ENCODE peak calls at places on chromosomes 1 and 21, in five cellular contexts. F, O, X, I and H are unnamed samples.

GRCh38 chr21:45078877-45079281 is 4.5 kb downstream of the ADARB1 start:
- DNase-seq in F (no peak), I (no peak), O (no peak), X (peak), H (peak)

GRCh38 chr1:228471762-228472398 is 15.3 kb upstream of the RNF187 start:
- DNase-seq in I (no peak), O (peak), F (no peak), X (peak), H (no peak)

GRCh38 chr1:102970496-102971078 is 137.7 kb downstream of the COL11A1 start:
- DNase-seq in O (peak), I (peak), X (peak), F (no peak), H (no peak)

GRCh38 chr1:215473943-215474342 is 93.2 kb upstream of the KCTD3 start:
- DNase-seq in I (no peak), F (no peak), X (no peak), O (no peak), H (no peak)

GRCh38 chr1:234281826-234282489 is 91.3 kb upstream of the COA6 start:
- DNase-seq in O (peak), F (no peak), I (no peak), X (no peak), H (no peak)

GRCh38 chr1:42334240-42335049 is 590 bp downstream of the FOXJ3 start:
- DNase-seq in I (peak), X (peak), O (peak), F (peak), H (peak)

GRCh38 chr1:203281033-203281432 is 24.3 kb upstream of the BTG2 start:
- DNase-seq in X (no peak), I (peak), O (no peak), F (no peak), H (no peak)

GRCh38 chr1:152367436-152367835 is 7.6 kb upstream of the FLG2 start:
- DNase-seq in X (no peak), O (no peak), F (no peak), I (no peak), H (no peak)

GRCh38 chr1:53049574-53049967 is 12.4 kb upstream of the PODN start:
- DNase-seq in X (peak), I (no peak), F (no peak), O (no peak), H (no peak)

GRCh38 chr21:34881894-34882371 is 167.2 kb downstream of the RUNX1 start:
- DNase-seq in I (no peak), F (no peak), O (no peak), X (peak), H (no peak)

GRCh38 chr1:2178875-2179274 is 15.7 kb downstream of the FAAP20 start:
- DNase-seq in O (no peak), F (no peak), I (no peak), X (no peak), H (no peak)

GRCh38 chr1:103371234-103371633 is 154.3 kb upstream of the RNPC3 start:
- DNase-seq in O (no peak), X (peak), F (no peak), I (no peak), H (no peak)

GRCh38 chr1:201260236-201260591 is 23.1 kb upstream of the PKP1 start:
- DNase-seq in O (no peak), X (no peak), F (no peak), I (peak), H (no peak)

GRCh38 chr21:35258521-35258920 is 209.4 kb upstream of the RUNX1 start:
- DNase-seq in O (no peak), X (no peak), I (no peak), F (no peak), H (no peak)

GRCh38 chr1:221865808-221866207 is 123.9 kb upstream of the DUSP10 start:
- DNase-seq in O (no peak), I (no peak), X (peak), F (no peak), H (no peak)

GRCh38 chr1:198443374-198444233 is 96.9 kb downstream of the ATP6V1G3 start:
- DNase-seq in O (no peak), X (peak), I (no peak), F (no peak), H (no peak)

GRCh38 chr1:229781453-229781852 is 155.4 kb downstream of the URB2 start:
- DNase-seq in F (peak), O (no peak), I (peak), X (no peak), H (no peak)

GRCh38 chr1:197017558-197018146 is 40.3 kb downstream of the CFHR5 start:
- DNase-seq in I (no peak), X (no peak), O (no peak), F (no peak), H (no peak)

GRCh38 chr21:41957991-41958766 is 4.4 kb upstream of the C2CD2 start:
- DNase-seq in X (peak), I (peak), O (no peak), F (no peak), H (no peak)

GRCh38 chr1:9128161-9128519 is 762 bp downstream of the GPR157 start:
- DNase-seq in F (peak), I (no peak), X (no peak), O (no peak), H (no peak)

GRCh38 chr1:175191654-175192053 is 922 bp downstream of the KIAA0040 start:
- DNase-seq in I (no peak), O (peak), F (no peak), X (no peak), H (no peak)

GRCh38 chr21:17585875-17586450 is 26.7 kb downstream of the BTG3 start:
- DNase-seq in O (peak), X (peak), F (no peak), I (peak), H (no peak)

GRCh38 chr1:94122201-94122970 is 1.4 kb upstream of the ABCA4 start:
- DNase-seq in F (no peak), X (peak), O (no peak), I (no peak), H (no peak)

GRCh38 chr1:200738733-200739498 is at the start of gene CAMSAP2:
- DNase-seq in F (peak), I (peak), O (peak), X (peak), H (peak)

GRCh38 chr1:243944429-243945160 is 94.6 kb upstream of the AKT3 start:
- DNase-seq in X (peak), F (no peak), O (peak), I (no peak), H (no peak)

GRCh38 chr1:234882898-234883297 is 245.7 kb downstream of the TOMM20 start:
- DNase-seq in I (no peak), O (no peak), X (no peak), F (no peak), H (peak)

GRCh38 chr1:64962447-64962846 is 3.9 kb downstream of the JAK1 start:
- DNase-seq in I (no peak), X (no peak), F (no peak), O (no peak), H (no peak)

GRCh38 chr1:17877896-17878295 is 122.8 kb downstream of the ACTL8 start:
- DNase-seq in X (no peak), O (no peak), I (no peak), F (no peak), H (no peak)

GRCh38 chr1:186059311-186059710 is 315.7 kb downstream of the TPR start:
- DNase-seq in F (no peak), O (no peak), X (peak), I (no peak), H (no peak)

GRCh38 chr1:37498872-37499617 is 15.5 kb downstream of the MEAF6 start:
- DNase-seq in O (no peak), F (no peak), I (no peak), X (peak), H (no peak)

GRCh38 chr1:52059326-52059725 is 3.2 kb downstream of the BTF3L4 start:
- DNase-seq in X (peak), O (no peak), I (no peak), F (no peak), H (no peak)

GRCh38 chr1:201214461-201214860 is 23.8 kb downstream of the IGFN1 start:
- DNase-seq in O (peak), X (no peak), I (peak), F (no peak), H (no peak)

GRCh38 chr1:88595355-88595754 is 88.7 kb upstream of the PKN2 start:
- DNase-seq in F (no peak), X (peak), I (no peak), O (no peak), H (no peak)

GRCh38 chr1:234722267-234722704 is 112.3 kb upstream of the IRF2BP2 start:
- DNase-seq in F (no peak), I (no peak), O (no peak), X (no peak), H (no peak)

GRCh38 chr1:200029035-200029623 is 1.6 kb downstream of the NR5A2 start:
- DNase-seq in F (no peak), X (no peak), I (peak), O (peak), H (no peak)

GRCh38 chr1:1318131-1318652 is 6.3 kb downstream of the INTS11 start:
- DNase-seq in I (no peak), X (peak), O (no peak), F (peak), H (no peak)

GRCh38 chr1:228490120-228491078 is 3.2 kb downstream of the RNF187 start:
- DNase-seq in O (no peak), X (peak), F (no peak), I (no peak), H (no peak)

GRCh38 chr1:98398649-98399048 is 262.9 kb upstream of the SNX7 start:
- DNase-seq in F (no peak), X (peak), I (no peak), O (no peak), H (no peak)
- TF ChIP-seq CTCF in F (no peak), X (no peak), I (no peak), O (no peak), H (no peak)

DNA sequence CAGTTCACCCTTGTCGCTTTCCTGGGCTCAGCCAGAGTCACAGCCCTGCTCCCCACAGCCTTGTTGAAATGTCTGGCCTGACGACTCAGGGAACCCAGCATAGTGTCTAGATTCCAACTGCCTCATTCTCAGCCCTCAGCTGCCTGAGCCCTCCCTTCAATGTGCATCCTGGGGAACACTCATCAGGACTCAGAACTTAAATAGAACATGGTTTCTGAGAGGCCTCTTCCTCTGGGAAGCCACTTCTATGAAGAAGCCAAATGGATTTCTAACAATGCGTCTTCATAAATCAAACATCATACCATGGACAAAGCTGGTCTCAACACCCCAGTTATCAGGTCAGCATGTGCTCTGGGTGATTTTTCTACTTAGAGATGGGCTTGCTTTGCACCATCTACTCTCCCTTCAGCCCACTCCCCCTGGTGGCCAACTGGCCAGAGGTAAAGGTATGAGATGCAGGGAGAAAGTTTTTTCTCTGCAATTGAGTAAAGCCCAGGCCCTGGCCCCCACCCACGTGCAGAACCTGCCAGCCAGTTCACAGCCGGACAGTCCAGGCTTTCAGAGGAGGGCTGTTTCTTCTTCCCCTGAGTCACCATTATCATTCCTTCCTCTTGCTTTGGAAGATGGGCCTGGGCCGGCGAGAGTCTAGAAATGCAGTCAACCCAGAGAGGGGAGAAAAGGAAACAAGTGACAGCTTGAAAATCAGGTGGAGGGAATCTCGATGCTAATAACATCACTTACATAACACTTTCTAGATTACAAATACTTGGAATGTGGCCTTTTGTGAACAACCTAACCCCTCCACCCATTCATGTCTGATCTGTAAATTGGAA is 32.1 kb downstream of the CD244 start:
- DNase-seq in F (peak), O (peak), X (peak), I (peak), H (no peak)
- TF ChIP-seq CTCF in F (peak), O (peak), X (peak), I (peak), H (peak)

GRCh38 chr1:248857201-248857600 is 1.7 kb downstream of the ZNF692 start:
- DNase-seq in X (no peak), O (no peak), F (no peak), I (no peak), H (no peak)

GRCh38 chr1:248860007-248860406 is 1.1 kb upstream of the ZNF692 start:
- DNase-seq in F (no peak), O (no peak), X (no peak), I (no peak), H (no peak)

GRCh38 chr1:248857749-248858095 is 1.2 kb downstream of the ZNF692 start:
- DNase-seq in F (no peak), I (no peak), O (no peak), X (no peak), H (no peak)

GRCh38 chr1:248858096-248858890 is 592 bp downstream of the ZNF692 start:
- DNase-seq in I (peak), X (peak), O (peak), F (peak), H (peak)

GRCh38 chr1:248858891-248859889 is at the start of gene ZNF692:
- DNase-seq in F (peak), X (peak), O (peak), I (peak), H (peak)
- TF ChIP-seq CTCF in F (no peak), X (no peak), O (no peak), I (no peak), H (no peak)

GRCh38 chr1:156682166-156682890 is 5.1 kb upstream of the NES start:
- DNase-seq in X (no peak), I (peak), O (peak), F (no peak), H (no peak)
- TF ChIP-seq CTCF in X (peak), I (peak), O (peak), F (no peak), H (no peak)

GRCh38 chr1:15288173-15288926 is 41.3 kb downstream of the FHAD1 start:
- DNase-seq in X (peak), I (peak), F (no peak), O (no peak), H (no peak)
- TF ChIP-seq CTCF in X (peak), I (peak), F (no peak), O (no peak), H (no peak)

GRCh38 chr1:193326296-193326695 is 139.9 kb upstream of the B3GALT2 start:
- DNase-seq in X (no peak), I (no peak), O (no peak), F (no peak), H (no peak)
- TF ChIP-seq CTCF in X (no peak), I (no peak), O (no peak), F (no peak), H (no peak)

GRCh38 chr1:116765962-116766361 is 11.7 kb downstream of the CD2 start:
- DNase-seq in O (no peak), X (no peak), I (no peak), F (no peak), H (no peak)

GRCh38 chr1:116768416-116768815 is 14.2 kb downstream of the CD2 start:
- DNase-seq in X (no peak), I (no peak), F (no peak), O (no peak), H (no peak)

GRCh38 chr1:116764906-116765862 is 11.0 kb downstream of the CD2 start:
- DNase-seq in X (no peak), O (no peak), F (no peak), I (no peak), H (no peak)

GRCh38 chr1:116767782-116768382 is 13.7 kb downstream of the CD2 start:
- DNase-seq in X (no peak), O (no peak), I (no peak), F (no peak), H (no peak)

GRCh38 chr1:116766616-116767469 is 12.6 kb downstream of the CD2 start:
- DNase-seq in I (no peak), O (no peak), X (no peak), F (no peak), H (no peak)
- TF ChIP-seq CTCF in I (no peak), O (no peak), X (no peak), F (no peak), H (no peak)

GRCh38 chr1:54519709-54520108 is 28.3 kb upstream of the ACOT11 start:
- DNase-seq in O (peak), I (peak), X (no peak), F (no peak), H (no peak)
- TF ChIP-seq CTCF in O (peak), I (peak), X (no peak), F (no peak), H (no peak)

GRCh38 chr1:7117265-7117598 is 332.0 kb downstream of the CAMTA1 start:
- DNase-seq in O (no peak), F (no peak), X (no peak), I (no peak), H (no peak)

GRCh38 chr1:7116001-7116400 is 330.7 kb downstream of the CAMTA1 start:
- DNase-seq in O (no peak), I (no peak), X (no peak), F (no peak), H (no peak)

GRCh38 chr1:7120863-7121621 is 335.8 kb downstream of the CAMTA1 start:
- DNase-seq in I (no peak), X (no peak), O (no peak), F (no peak), H (no peak)

GRCh38 chr1:7121622-7121988 is 336.4 kb downstream of the CAMTA1 start:
- DNase-seq in X (no peak), I (no peak), F (no peak), O (no peak), H (no peak)

DNA sequence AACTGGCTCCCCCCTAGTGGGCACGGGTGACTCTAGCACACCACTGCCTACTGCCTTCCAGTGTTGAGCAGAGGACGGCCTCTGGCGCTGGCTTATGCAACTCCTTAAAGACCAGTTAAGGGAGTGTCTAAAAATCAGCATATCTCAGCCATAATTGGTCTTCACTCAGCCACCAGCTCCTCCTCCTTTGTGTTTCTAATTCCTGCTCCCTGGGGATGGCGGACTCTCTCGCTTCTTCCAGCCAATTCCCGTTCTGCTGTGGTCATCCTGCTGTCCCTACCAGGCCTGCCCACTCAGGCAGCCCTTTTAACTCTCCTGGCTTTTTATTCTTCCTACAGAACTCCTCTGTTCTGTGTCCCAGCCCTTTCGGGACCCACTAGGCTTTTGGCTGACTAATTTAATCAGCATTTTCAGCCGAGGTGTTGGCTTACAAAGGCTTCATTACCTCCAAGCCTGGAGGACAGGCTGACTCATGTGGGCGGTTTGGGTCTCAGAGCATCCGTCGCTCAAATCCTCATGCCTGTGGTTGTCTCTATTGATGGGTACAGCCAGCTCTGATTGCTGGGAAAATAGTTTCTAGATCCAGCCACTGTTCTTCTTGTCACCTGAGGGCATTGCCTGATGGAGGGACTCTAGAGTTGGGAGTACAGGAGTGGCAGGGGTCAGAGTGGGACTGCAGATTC is 332.5 kb downstream of the CAMTA1 start:
- DNase-seq in I (no peak), F (no peak), X (peak), O (peak), H (no peak)
- TF ChIP-seq CTCF in I (peak), F (no peak), X (peak), O (peak), H (no peak)

DNA sequence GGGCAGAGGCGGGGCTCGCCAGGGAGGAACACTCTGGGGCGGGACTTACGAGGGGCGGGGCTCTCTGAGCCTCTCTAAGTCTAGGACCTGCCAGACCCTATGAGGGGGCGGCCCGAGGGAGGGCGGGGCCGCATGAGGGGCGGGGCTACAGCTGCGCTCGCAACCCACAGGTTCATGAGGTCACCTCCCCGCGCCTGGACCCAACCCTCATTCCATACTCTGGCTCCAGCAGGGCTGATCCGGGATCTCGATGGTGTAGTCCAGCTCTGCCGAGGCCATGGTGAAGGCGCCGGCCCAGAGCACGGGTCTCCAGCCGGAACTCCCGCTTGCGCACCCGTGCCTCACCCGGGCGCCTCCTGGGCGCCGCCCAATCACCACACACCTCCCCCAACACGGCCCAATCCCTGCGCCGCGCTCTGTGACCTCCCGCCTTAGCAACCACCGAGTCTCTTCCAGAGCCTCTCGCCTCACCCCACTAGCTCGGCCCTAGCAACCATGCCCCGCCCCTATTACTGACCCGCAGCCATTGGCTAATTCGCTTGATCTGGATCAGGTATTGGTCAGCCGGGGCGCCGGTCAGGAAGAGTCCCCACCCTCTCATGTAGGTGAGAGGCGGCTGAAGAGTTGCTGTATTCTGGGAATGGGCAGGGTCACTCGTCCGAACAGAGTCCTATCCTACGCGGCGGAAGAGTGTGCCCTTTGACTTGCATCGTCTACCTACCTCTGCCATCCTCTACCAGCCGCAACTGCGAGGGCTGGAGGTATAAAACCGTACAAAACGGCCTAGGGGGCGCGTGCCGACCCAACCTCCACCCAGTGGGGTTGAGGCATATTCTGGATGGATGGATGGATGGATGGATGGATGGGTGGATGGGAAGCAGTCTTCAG is at the start of the genes ARMH1 and TMEM53:
- DNase-seq in F (peak), O (peak), I (peak), X (peak), H (peak)
- TF ChIP-seq CTCF in F (no peak), O (no peak), I (no peak), X (peak), H (no peak)